ENCODE peak calls at places on chromosomes 5 and 9, in ten cellular contexts. H, I, F, Z, E, P, U, L, B and Q are unnamed samples.

GRCh38 chr5:102138243-102138653 is 157.8 kb downstream of the SLCO4C1 start:
- DNase-seq in F (no peak), I (no peak), U (no peak), H (no peak), Z (peak), B (no peak), P (no peak), E (no peak), L (no peak), Q (no peak)

GRCh38 chr5:61617995-61618525 is 286.0 kb downstream of the ZSWIM6 start:
- DNase-seq in E (no peak), I (no peak), L (no peak), U (no peak), Z (no peak), H (no peak), F (no peak), B (no peak), P (no peak), Q (no peak)

GRCh38 chr5:78651468-78651867 is 2.9 kb upstream of the LHFPL2 start:
- DNase-seq in I (no peak), Z (no peak), H (no peak), P (no peak), E (no peak), U (no peak), L (no peak), B (no peak), F (no peak), Q (no peak)

GRCh38 chr5:758698-759053 is 25.9 kb downstream of the ZDHHC11B start:
- DNase-seq in U (no peak), P (no peak), L (no peak), Z (no peak), E (no peak), H (no peak), I (no peak), F (no peak), B (no peak), Q (no peak)

GRCh38 chr5:109035470-109035869 is 287.8 kb downstream of the FER start:
- DNase-seq in P (no peak), H (no peak), B (no peak), L (peak), E (no peak), Z (no peak), F (no peak), I (no peak), U (no peak), Q (no peak)

GRCh38 chr5:78287833-78288232 is 6.7 kb downstream of the AP3B1 start:
- DNase-seq in F (no peak), I (peak), U (peak), B (peak), Z (no peak), H (no peak), P (no peak), L (peak), E (no peak), Q (peak)

GRCh38 chr9:37669232-37669631 is 18.5 kb downstream of the FRMPD1 start:
- DNase-seq in Z (no peak), L (no peak), H (no peak), U (no peak), P (no peak), I (no peak), F (no peak), E (no peak), B (no peak), Q (no peak)

GRCh38 chr5:44660251-44660650 is 148.5 kb upstream of the MRPS30 start:
- DNase-seq in E (no peak), U (no peak), I (no peak), H (no peak), P (no peak), L (no peak), F (no peak), B (no peak), Z (no peak), Q (no peak)

GRCh38 chr5:131328536-131329186 is 64.8 kb downstream of the CDC42SE2 start:
- DNase-seq in E (no peak), U (no peak), F (no peak), H (no peak), I (peak), B (no peak), P (no peak), L (peak), Z (peak), Q (no peak)

GRCh38 chr9:121399883-121400607 is 30.0 kb upstream of the STOM start:
- DNase-seq in U (peak), E (no peak), P (no peak), Z (peak), L (peak), I (peak), B (peak), H (peak), F (peak), Q (no peak)

GRCh38 chr5:78690593-78690972 is 42.0 kb upstream of the LHFPL2 start:
- DNase-seq in U (no peak), L (no peak), H (no peak), P (no peak), Z (no peak), F (no peak), B (no peak), I (no peak), E (no peak), Q (no peak)

GRCh38 chr5:84028093-84028492 is 307.4 kb upstream of the HAPLN1 start:
- DNase-seq in B (no peak), P (no peak), I (peak), F (no peak), H (no peak), Z (no peak), L (peak), U (no peak), E (no peak), Q (no peak)

GRCh38 chr9:135864447-135865049 is 42.8 kb downstream of the CAMSAP1 start:
- DNase-seq in F (peak), H (peak), B (peak), U (peak), E (peak), P (peak), I (peak), L (peak), Z (peak), Q (peak)

GRCh38 chr5:13921573-13921972 is 22.9 kb downstream of the DNAH5 start:
- DNase-seq in H (no peak), F (no peak), B (no peak), P (no peak), I (peak), L (peak), E (no peak), U (no peak), Z (no peak), Q (no peak)

GRCh38 chr5:144487761-144488160 is 317.1 kb downstream of the KCTD16 start:
- DNase-seq in B (no peak), F (no peak), I (no peak), U (no peak), H (no peak), P (no peak), L (no peak), Z (no peak), E (no peak), Q (no peak)

GRCh38 chr5:116522737-116523136 is 51.9 kb downstream of the SEMA6A start:
- DNase-seq in U (no peak), H (no peak), B (no peak), L (no peak), I (no peak), Z (no peak), F (no peak), E (no peak), P (no peak), Q (no peak)

GRCh38 chr5:133456933-133457402 is 155.4 kb downstream of the FSTL4 start:
- DNase-seq in Z (no peak), F (no peak), P (no peak), U (no peak), E (no peak), B (peak), L (peak), H (no peak), I (no peak), Q (peak)

GRCh38 chr9:91027005-91027404 is 225.4 kb downstream of the SYK start:
- DNase-seq in Z (no peak), H (no peak), E (no peak), I (no peak), B (no peak), U (no peak), L (no peak), F (no peak), P (no peak), Q (no peak)

GRCh38 chr5:65366655-65367054 is 115.1 kb downstream of the ADAMTS6 start:
- DNase-seq in B (no peak), P (no peak), L (no peak), F (no peak), I (no peak), H (no peak), Z (no peak), U (no peak), E (no peak), Q (no peak)

GRCh38 chr9:22079873-22080341 is 70.8 kb upstream of the CDKN2B start:
- DNase-seq in B (no peak), F (no peak), E (no peak), U (no peak), I (peak), P (no peak), L (peak), H (no peak), Z (no peak), Q (no peak)

GRCh38 chr9:79213417-79214125 is 358.2 kb upstream of the TLE4 start:
- DNase-seq in H (no peak), I (peak), E (no peak), U (no peak), P (no peak), F (no peak), B (no peak), L (peak), Z (no peak), Q (no peak)

GRCh38 chr5:167953151-167953788 is 338.2 kb upstream of the WWC1 start:
- DNase-seq in B (no peak), L (no peak), Z (peak), U (no peak), P (no peak), F (no peak), E (no peak), H (no peak), I (peak), Q (no peak)

GRCh38 chr5:150001660-150002493 is 1.3 kb downstream of the HMGXB3 start:
- DNase-seq in B (peak), P (no peak), I (peak), H (peak), L (peak), F (peak), Z (peak), E (no peak), U (peak), Q (peak)

GRCh38 chr9:5767968-5768932 is 64.7 kb downstream of the ERMP1 start:
- DNase-seq in B (no peak), Z (no peak), I (no peak), U (no peak), P (no peak), L (peak), H (no peak), E (no peak), F (no peak), Q (no peak)

GRCh38 chr9:95085036-95085770 is 232.3 kb downstream of the FANCC start:
- DNase-seq in H (no peak), Z (no peak), I (no peak), P (no peak), E (no peak), B (no peak), F (no peak), U (no peak), L (no peak), Q (no peak)

GRCh38 chr5:161549106-161549505 is 2.6 kb upstream of the GABRB2 start:
- DNase-seq in B (no peak), E (no peak), F (no peak), U (no peak), H (no peak), L (peak), I (peak), P (no peak), Z (no peak), Q (no peak)

GRCh38 chr9:100575765-100576368 is 2.0 kb upstream of the CAVIN4 start:
- DNase-seq in E (no peak), I (peak), U (peak), B (no peak), Z (peak), P (no peak), F (no peak), H (no peak), L (peak), Q (no peak)

GRCh38 chr5:149730620-149731331 is 666 bp downstream of the PPARGC1B start:
- DNase-seq in Z (peak), P (peak), B (peak), U (peak), I (peak), F (peak), H (no peak), L (no peak), E (no peak), Q (no peak)

GRCh38 chr5:83055166-83055565 is 22.0 kb downstream of the TMEM167A start:
- DNase-seq in B (no peak), L (no peak), P (no peak), U (no peak), E (no peak), Z (no peak), I (no peak), F (no peak), H (no peak), Q (no peak)

GRCh38 chr5:79774171-79774854 is 84.7 kb downstream of the CMYA5 start:
- DNase-seq in Z (peak), B (peak), E (peak), L (peak), F (peak), H (no peak), U (peak), P (no peak), I (peak), Q (no peak)